ENCODE peak calls at places on chromosomes 13 and 19, in five cellular contexts. One of them, this sample, is unnamed.

GRCh38 chr13:59801107-59801880 is 362.4 kb downstream of the DIAPH3 start:
- DNase-seq in heart left ventricle: no peak
- DNase-seq in dorsolateral prefrontal cortex: no peak
- DNase-seq in Caco-2: no peak
- DNase-seq in foreskin keratinocyte: no peak
- DNase-seq in this sample: no peak

GRCh38 chr13:109256866-109257760 is 529.3 kb downstream of the IRS2 start:
- DNase-seq in heart left ventricle: no peak
- DNase-seq in dorsolateral prefrontal cortex: no peak
- DNase-seq in Caco-2: peak; percentile 91
- DNase-seq in foreskin keratinocyte: peak; percentile 100
- DNase-seq in this sample: peak; percentile 9

GRCh38 chr13:33169273-33169980 is 116.1 kb downstream of the STARD13 start:
- DNase-seq in heart left ventricle: no peak
- DNase-seq in dorsolateral prefrontal cortex: no peak
- DNase-seq in Caco-2: no peak
- DNase-seq in foreskin keratinocyte: peak; percentile 92
- DNase-seq in this sample: no peak

GRCh38 chr19:1507192-1507660 is 5.6 kb downstream of the ADAMTSL5 start:
- DNase-seq in heart left ventricle: no peak
- DNase-seq in dorsolateral prefrontal cortex: no peak
- DNase-seq in Caco-2: no peak
- DNase-seq in foreskin keratinocyte: no peak
- DNase-seq in this sample: no peak

GRCh38 chr19:15423130-15423529 is 4.3 kb upstream of the AKAP8L start:
- DNase-seq in heart left ventricle: no peak
- DNase-seq in dorsolateral prefrontal cortex: no peak
- DNase-seq in Caco-2: no peak
- DNase-seq in foreskin keratinocyte: no peak
- DNase-seq in this sample: no peak

GRCh38 chr19:18742838-18743237 is 48.3 kb downstream of the COMP start:
- DNase-seq in heart left ventricle: peak; percentile 38
- DNase-seq in dorsolateral prefrontal cortex: no peak
- DNase-seq in Caco-2: no peak
- DNase-seq in foreskin keratinocyte: no peak
- DNase-seq in this sample: no peak

GRCh38 chr19:24059572-24060295 is 27.3 kb upstream of the ZNF254 start:
- DNase-seq in heart left ventricle: no peak
- DNase-seq in dorsolateral prefrontal cortex: no peak
- DNase-seq in Caco-2: no peak
- DNase-seq in foreskin keratinocyte: no peak
- DNase-seq in this sample: no peak

GRCh38 chr13:60931858-60932546 is 483.6 kb downstream of the PCDH20 start:
- DNase-seq in heart left ventricle: no peak
- DNase-seq in dorsolateral prefrontal cortex: no peak
- DNase-seq in Caco-2: no peak
- DNase-seq in foreskin keratinocyte: peak; percentile 66
- DNase-seq in this sample: no peak

GRCh38 chr13:113840541-113841354 is 23.1 kb downstream of the GAS6 start:
- DNase-seq in heart left ventricle: peak; percentile 64
- DNase-seq in dorsolateral prefrontal cortex: no peak
- DNase-seq in Caco-2: no peak
- DNase-seq in foreskin keratinocyte: no peak
- DNase-seq in this sample: no peak

GRCh38 chr19:56834564-56835375 is 5.8 kb downstream of the PEG3 start:
- DNase-seq in heart left ventricle: no peak
- DNase-seq in dorsolateral prefrontal cortex: no peak
- DNase-seq in Caco-2: no peak
- DNase-seq in foreskin keratinocyte: peak; percentile 2
- DNase-seq in this sample: no peak

GRCh38 chr13:60448907-60449510 is 52.0 kb downstream of the TDRD3 start:
- DNase-seq in heart left ventricle: no peak
- DNase-seq in dorsolateral prefrontal cortex: no peak
- DNase-seq in Caco-2: peak; percentile 49
- DNase-seq in foreskin keratinocyte: peak; percentile 23
- DNase-seq in this sample: peak; percentile 1

GRCh38 chr13:33832872-33833271 is 14.9 kb downstream of the RFC3 start:
- DNase-seq in heart left ventricle: no peak
- DNase-seq in dorsolateral prefrontal cortex: no peak
- DNase-seq in Caco-2: no peak
- DNase-seq in foreskin keratinocyte: no peak
- DNase-seq in this sample: no peak

GRCh38 chr13:23140492-23140891 is 40.3 kb upstream of the SGCG start:
- DNase-seq in heart left ventricle: no peak
- DNase-seq in dorsolateral prefrontal cortex: no peak
- DNase-seq in Caco-2: no peak
- DNase-seq in foreskin keratinocyte: peak; percentile 34
- DNase-seq in this sample: no peak

GRCh38 chr13:31631716-31632115 is 107.6 kb upstream of the RXFP2 start:
- DNase-seq in heart left ventricle: no peak
- DNase-seq in dorsolateral prefrontal cortex: no peak
- DNase-seq in Caco-2: no peak
- DNase-seq in foreskin keratinocyte: no peak
- DNase-seq in this sample: no peak

GRCh38 chr19:6232567-6232966 is 47.2 kb downstream of the MLLT1 start:
- DNase-seq in heart left ventricle: no peak
- DNase-seq in dorsolateral prefrontal cortex: no peak
- DNase-seq in Caco-2: no peak
- DNase-seq in foreskin keratinocyte: peak; percentile 80
- DNase-seq in this sample: no peak

GRCh38 chr19:7994114-7994513 is 11.3 kb downstream of the ELAVL1 start:
- DNase-seq in heart left ventricle: no peak
- DNase-seq in dorsolateral prefrontal cortex: no peak
- DNase-seq in Caco-2: no peak
- DNase-seq in foreskin keratinocyte: no peak
- DNase-seq in this sample: no peak

GRCh38 chr19:18879579-18880373 is 16.2 kb downstream of the CERS1 start:
- DNase-seq in heart left ventricle: no peak
- DNase-seq in dorsolateral prefrontal cortex: no peak
- DNase-seq in Caco-2: peak; percentile 55
- DNase-seq in foreskin keratinocyte: peak; percentile 39
- DNase-seq in this sample: peak; percentile 34

GRCh38 chr19:30228113-30228725 is 144.0 kb upstream of the ZNF536 start:
- DNase-seq in heart left ventricle: no peak
- DNase-seq in dorsolateral prefrontal cortex: no peak
- DNase-seq in Caco-2: no peak
- DNase-seq in foreskin keratinocyte: no peak
- DNase-seq in this sample: no peak

GRCh38 chr13:54574791-54575190 is 1546.2 kb downstream of the OLFM4 start:
- DNase-seq in heart left ventricle: no peak
- DNase-seq in dorsolateral prefrontal cortex: no peak
- DNase-seq in Caco-2: no peak
- DNase-seq in foreskin keratinocyte: no peak
- DNase-seq in this sample: no peak

GRCh38 chr13:59269476-59269875 is 894.3 kb downstream of the DIAPH3 start:
- DNase-seq in heart left ventricle: no peak
- DNase-seq in dorsolateral prefrontal cortex: no peak
- DNase-seq in Caco-2: no peak
- DNase-seq in foreskin keratinocyte: peak; percentile 73
- DNase-seq in this sample: no peak

GRCh38 chr13:45700971-45701900 is 884 bp upstream of the CBY2 start:
- DNase-seq in heart left ventricle: no peak
- DNase-seq in dorsolateral prefrontal cortex: no peak
- DNase-seq in Caco-2: no peak
- DNase-seq in foreskin keratinocyte: no peak
- DNase-seq in this sample: no peak
- TF ChIP-seq CTCF in heart left ventricle: no peak
- TF ChIP-seq CTCF in dorsolateral prefrontal cortex: no peak
- TF ChIP-seq CTCF in Caco-2: no peak
- TF ChIP-seq CTCF in foreskin keratinocyte: peak; percentile 11
- TF ChIP-seq CTCF in this sample: no peak

GRCh38 chr13:21671793-21672680 is 1.2 kb downstream of the FGF9 start:
- DNase-seq in heart left ventricle: no peak
- DNase-seq in dorsolateral prefrontal cortex: no peak
- DNase-seq in Caco-2: no peak
- DNase-seq in foreskin keratinocyte: no peak
- DNase-seq in this sample: no peak

GRCh38 chr13:21672811-21673591 is 2.1 kb downstream of the FGF9 start:
- DNase-seq in heart left ventricle: no peak
- DNase-seq in dorsolateral prefrontal cortex: no peak
- DNase-seq in Caco-2: no peak
- DNase-seq in foreskin keratinocyte: no peak
- DNase-seq in this sample: no peak

GRCh38 chr13:21668665-21669599 is 1.9 kb upstream of the FGF9 start:
- DNase-seq in heart left ventricle: peak; percentile 61
- DNase-seq in dorsolateral prefrontal cortex: no peak
- DNase-seq in Caco-2: no peak
- DNase-seq in foreskin keratinocyte: no peak
- DNase-seq in this sample: no peak

GRCh38 chr13:21670883-21671792 is at the start of gene FGF9:
- DNase-seq in heart left ventricle: peak; percentile 89
- DNase-seq in dorsolateral prefrontal cortex: no peak
- DNase-seq in Caco-2: peak; percentile 89
- DNase-seq in foreskin keratinocyte: no peak
- DNase-seq in this sample: peak; percentile 68

DNA sequence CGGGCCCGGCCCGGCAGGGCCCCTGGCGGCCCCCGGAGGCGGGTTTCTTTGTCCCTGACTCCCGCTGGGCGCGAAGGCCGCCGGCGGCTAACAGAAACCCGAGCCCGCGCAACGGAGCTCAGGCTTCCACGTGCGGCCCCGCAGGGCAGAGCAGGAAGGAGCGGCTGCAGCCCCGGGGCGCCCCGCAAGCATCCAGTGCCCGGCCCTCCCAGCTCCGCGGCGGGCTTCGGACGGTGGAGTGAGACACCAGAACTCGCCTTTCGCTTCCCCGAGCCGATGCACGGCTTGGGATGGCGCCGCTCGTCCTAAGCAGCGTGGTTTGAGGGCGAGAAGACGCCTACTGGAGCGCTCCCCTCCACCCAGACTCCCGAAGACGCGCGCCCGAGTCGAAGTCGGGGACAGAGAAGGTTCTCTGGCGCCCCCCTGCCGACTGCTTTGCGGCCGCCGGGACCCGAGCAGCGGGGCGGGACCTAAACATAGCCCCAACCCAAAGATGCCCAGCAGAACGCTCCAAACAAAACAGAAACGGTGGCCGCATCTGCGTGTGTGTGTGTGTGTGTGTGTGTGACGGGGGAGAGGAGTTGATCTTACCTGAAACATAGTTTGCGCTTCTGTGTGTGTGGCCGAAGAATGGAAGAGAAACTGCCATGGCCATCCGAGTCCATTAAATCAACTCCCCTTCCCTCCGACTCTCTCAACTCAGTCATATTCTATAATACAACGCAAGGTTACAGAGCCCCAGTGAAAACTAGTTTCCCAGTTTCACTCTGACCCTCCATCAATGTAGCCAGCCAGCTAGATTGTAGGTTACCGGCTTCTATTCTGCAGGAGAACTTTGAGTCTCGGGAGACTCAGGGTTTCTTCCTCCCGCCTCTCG is 629 bp upstream of the FGF9 start:
- DNase-seq in heart left ventricle: peak; percentile 84
- DNase-seq in dorsolateral prefrontal cortex: no peak
- DNase-seq in Caco-2: peak; percentile 81
- DNase-seq in foreskin keratinocyte: peak; percentile 80
- DNase-seq in this sample: peak; percentile 52
- TF ChIP-seq CTCF in heart left ventricle: no peak
- TF ChIP-seq CTCF in dorsolateral prefrontal cortex: no peak
- TF ChIP-seq CTCF in Caco-2: peak; percentile 59
- TF ChIP-seq CTCF in foreskin keratinocyte: peak; percentile 42
- TF ChIP-seq CTCF in this sample: no peak

DNA sequence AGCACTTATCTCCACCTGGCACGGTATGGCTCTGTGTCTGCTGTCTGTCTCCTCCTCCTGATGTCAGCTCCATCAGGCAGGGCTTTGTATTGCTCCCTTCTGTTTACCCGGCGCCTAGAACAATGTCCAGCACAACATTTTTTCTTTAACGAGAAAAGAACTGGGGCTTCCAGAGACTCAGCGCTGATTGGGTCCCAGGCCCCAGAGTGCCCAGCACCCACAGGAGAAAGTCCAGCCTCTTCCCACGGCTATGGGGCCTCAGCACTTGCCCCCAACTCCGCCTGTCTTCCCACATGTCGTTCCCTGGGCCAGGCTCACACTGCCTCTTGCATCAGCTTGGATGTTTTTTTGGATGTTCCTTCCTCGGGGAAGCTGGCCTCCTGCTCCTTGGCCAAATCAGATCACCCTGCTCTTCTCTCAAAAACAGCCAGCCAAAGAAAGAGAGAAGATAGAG is 6.9 kb downstream of the MYPOP start:
- DNase-seq in heart left ventricle: no peak
- DNase-seq in dorsolateral prefrontal cortex: no peak
- DNase-seq in Caco-2: peak; percentile 45
- DNase-seq in foreskin keratinocyte: no peak
- DNase-seq in this sample: no peak
- TF ChIP-seq CTCF in heart left ventricle: no peak
- TF ChIP-seq CTCF in dorsolateral prefrontal cortex: no peak
- TF ChIP-seq CTCF in Caco-2: no peak
- TF ChIP-seq CTCF in foreskin keratinocyte: no peak
- TF ChIP-seq CTCF in this sample: no peak

DNA sequence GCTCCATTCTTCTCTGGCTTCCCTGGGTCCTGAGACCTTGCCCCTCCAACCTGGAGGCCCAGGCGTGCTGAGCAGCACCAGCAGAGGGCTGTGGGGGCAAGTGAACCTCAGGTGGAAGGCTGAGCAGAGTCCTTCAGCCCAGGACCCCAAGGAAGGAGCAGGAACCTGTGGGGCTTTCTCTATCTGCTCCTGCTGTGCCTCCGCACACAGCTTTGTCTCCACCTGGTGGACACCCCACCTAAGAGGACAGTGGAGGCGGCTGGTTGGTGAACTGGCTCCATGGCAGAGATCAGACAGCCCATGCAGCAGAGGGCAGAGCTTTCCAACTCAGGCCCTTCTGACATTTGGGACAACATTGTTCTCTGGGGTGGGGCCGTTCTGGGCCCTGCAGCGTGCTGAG is 19.7 kb downstream of the ZFR2 start:
- DNase-seq in heart left ventricle: no peak
- DNase-seq in dorsolateral prefrontal cortex: no peak
- DNase-seq in Caco-2: peak; percentile 46
- DNase-seq in foreskin keratinocyte: peak; percentile 35
- DNase-seq in this sample: peak; percentile 78
- TF ChIP-seq CTCF in heart left ventricle: peak; percentile 34
- TF ChIP-seq CTCF in dorsolateral prefrontal cortex: no peak
- TF ChIP-seq CTCF in Caco-2: peak; percentile 48
- TF ChIP-seq CTCF in foreskin keratinocyte: peak; percentile 56
- TF ChIP-seq CTCF in this sample: peak; percentile 33

DNA sequence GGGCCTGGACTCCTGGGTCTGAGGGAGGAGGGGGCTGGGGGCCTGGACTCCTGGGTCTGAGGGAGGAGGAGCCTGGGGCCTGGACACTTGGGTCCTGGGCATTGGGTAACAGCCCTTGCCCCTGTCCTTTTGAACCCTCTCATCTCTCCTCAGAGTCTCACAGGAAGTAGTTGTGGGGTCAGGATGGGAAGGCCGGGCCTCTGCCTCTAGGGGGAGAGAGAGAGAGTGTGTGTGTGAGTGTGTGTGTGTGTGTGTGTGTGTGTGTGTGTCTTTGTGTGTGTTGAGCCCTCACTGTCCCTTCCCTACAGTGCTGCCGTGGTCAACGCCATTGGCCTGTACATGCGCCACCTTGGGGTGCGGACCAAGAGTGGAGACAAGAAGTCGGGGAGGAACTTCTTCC is 10.9 kb downstream of the ARHGEF1 start:
- DNase-seq in heart left ventricle: no peak
- DNase-seq in dorsolateral prefrontal cortex: no peak
- DNase-seq in Caco-2: peak; percentile 45
- DNase-seq in foreskin keratinocyte: no peak
- DNase-seq in this sample: no peak
- TF ChIP-seq CTCF in heart left ventricle: no peak
- TF ChIP-seq CTCF in dorsolateral prefrontal cortex: no peak
- TF ChIP-seq CTCF in Caco-2: no peak
- TF ChIP-seq CTCF in foreskin keratinocyte: peak; percentile 49
- TF ChIP-seq CTCF in this sample: no peak

GRCh38 chr13:76667551-76667950 is 218.7 kb downstream of the KCTD12 start:
- DNase-seq in heart left ventricle: no peak
- DNase-seq in dorsolateral prefrontal cortex: no peak
- DNase-seq in Caco-2: peak; percentile 6
- DNase-seq in foreskin keratinocyte: peak; percentile 45
- DNase-seq in this sample: no peak
- TF ChIP-seq CTCF in heart left ventricle: peak; percentile 19
- TF ChIP-seq CTCF in dorsolateral prefrontal cortex: peak; percentile 33
- TF ChIP-seq CTCF in Caco-2: peak; percentile 9
- TF ChIP-seq CTCF in foreskin keratinocyte: peak; percentile 59
- TF ChIP-seq CTCF in this sample: no peak